ENCODE peak calls at places on chromosomes 5 and 9, in seven cellular contexts. M is psoas muscle; L is activated CD4-positive, alpha-beta T cell treated with anti-CD3 and anti-CD28 coated beads for 48 hours; V is lung microvascular endothelial cell; F is NCI-H1436; O is stimulated activated CD8-positive, alpha-beta memory T cell treated with anti-CD3 and anti-CD28 coated beads, Interleukin-12 subunit alpha, Interleukin-12 subunit beta, amount 100 ng/mL, for 1 hour; R is fibroblast of mammary gland. W is an unnamed sample.

GRCh38 chr5:76608833-76609232 is 14.4 kb downstream of the F2RL2 start:
- DNase-seq in M (no peak), L (no peak), V (peak; percentile 54), F (no peak), O (no peak), R (peak; percentile 72), W (no peak)

GRCh38 chr5:34772267-34772666 is 66.7 kb upstream of the TTC23L start:
- DNase-seq in M (no peak), L (no peak), V (no peak), F (no peak), O (no peak), R (no peak), W (no peak)

GRCh38 chr5:15774632-15775031 is 274.7 kb downstream of the FBXL7 start:
- DNase-seq in M (no peak), L (no peak), V (no peak), F (no peak), O (no peak), R (no peak), W (no peak)

GRCh38 chr5:141513021-141513626 is 24.2 kb downstream of the PCDHGC5 start:
- DNase-seq in M (no peak), L (peak; percentile 59), V (peak; percentile 72), F (no peak), O (no peak), R (peak; percentile 62), W (no peak)

GRCh38 chr9:93669116-93669957 is 93.0 kb downstream of the PHF2 start:
- DNase-seq in M (peak; percentile 34), L (peak; percentile 1), V (no peak), F (no peak), O (no peak), R (no peak), W (no peak)

GRCh38 chr5:55865831-55866230 is 14.7 kb downstream of the IL31RA start:
- DNase-seq in M (no peak), L (no peak), V (peak; percentile 40), F (no peak), O (no peak), R (peak; percentile 43), W (no peak)

GRCh38 chr5:135222171-135222681 is 176.8 kb downstream of the MACROH2A1 start:
- DNase-seq in M (peak; percentile 87), L (peak; percentile 12), V (no peak), F (no peak), O (no peak), R (no peak), W (no peak)

GRCh38 chr9:126173929-126174328 is 152.7 kb upstream of the MVB12B start:
- DNase-seq in M (no peak), L (no peak), V (no peak), F (no peak), O (no peak), R (no peak), W (no peak)

GRCh38 chr5:174306345-174307030 is 261.0 kb downstream of the NSG2 start:
- DNase-seq in M (no peak), L (no peak), V (no peak), F (no peak), O (no peak), R (no peak), W (no peak)

GRCh38 chr5:92836861-92837755 is 743.9 kb downstream of the NR2F1-AS1 start:
- DNase-seq in M (no peak), L (no peak), V (no peak), F (no peak), O (no peak), R (peak; percentile 70), W (no peak)

GRCh38 chr9:114486205-114486963 is 18.9 kb downstream of the WHRN start:
- DNase-seq in M (no peak), L (no peak), V (no peak), F (no peak), O (no peak), R (no peak), W (no peak)

GRCh38 chr9:114184071-114184470 is 28.7 kb downstream of the COL27A1 start:
- DNase-seq in M (no peak), L (no peak), V (no peak), F (no peak), O (no peak), R (peak; percentile 10), W (no peak)

GRCh38 chr9:75039006-75039405 is 10.9 kb upstream of the CARNMT1 start:
- DNase-seq in M (no peak), L (no peak), V (no peak), F (no peak), O (no peak), R (peak; percentile 95), W (no peak)

GRCh38 chr9:89601856-89602562 is 2.8 kb upstream of the GADD45G start:
- DNase-seq in M (no peak), L (no peak), V (no peak), F (no peak), O (no peak), R (no peak), W (no peak)